ENCODE peak calls at places on chromosomes 13 and 19, in seven cellular contexts. S is GM13976; Y is stimulated activated CD4-positive, alpha-beta T cell treated with anti-CD3 and anti-CD28 coated beads, Interleukin-1b, Interleukin-23, amount 100 ng/mL, for 4 hours; T is activated CD8-positive, alpha-beta T cell treated with anti-CD3 and anti-CD28 coated beads for 36 hours; O is IMR-90; G is HTR-8/SVneo; Z is AG10803. P is an unnamed sample.

GRCh38 chr19:16456652-16457194 is 15.0 kb downstream of the EPS15L1 start:
- DNase-seq in G (no peak), Y (no peak), T (no peak), Z (no peak), O (no peak), S (no peak), P (no peak)

GRCh38 chr13:79490846-79491245 is 9.9 kb downstream of the NDFIP2 start:
- DNase-seq in T (no peak), Z (no peak), G (no peak), O (no peak), S (no peak), Y (no peak), P (no peak)

GRCh38 chr13:46154136-46154854 is 27.7 kb downstream of the LCP1 start:
- DNase-seq in Y (no peak), G (no peak), T (no peak), Z (no peak), O (no peak), S (no peak), P (no peak)

GRCh38 chr13:87089391-87089790 is 581.8 kb upstream of the SLITRK5 start:
- DNase-seq in Z (peak), T (no peak), O (peak), G (peak), S (no peak), Y (no peak), P (no peak)

GRCh38 chr13:38372818-38373217 is 23.2 kb downstream of the UFM1 start:
- DNase-seq in G (no peak), T (no peak), S (no peak), Y (no peak), O (no peak), Z (no peak), P (no peak)

GRCh38 chr13:41756198-41756885 is 204.6 kb downstream of the VWA8 start:
- DNase-seq in G (no peak), Y (no peak), T (no peak), O (no peak), S (no peak), Z (no peak), P (no peak)

GRCh38 chr19:40302224-40303011 is 17.3 kb upstream of the AKT2 start:
- DNase-seq in G (no peak), S (no peak), Z (no peak), O (no peak), Y (no peak), T (no peak), P (no peak)

GRCh38 chr19:29269641-29270040 is 56.7 kb upstream of the UQCRFS1 start:
- DNase-seq in Z (no peak), T (no peak), G (no peak), Y (no peak), S (no peak), O (no peak), P (no peak)

GRCh38 chr13:39578821-39579291 is 24.1 kb downstream of the LHFPL6 start:
- DNase-seq in S (no peak), Y (no peak), Z (no peak), O (no peak), G (no peak), T (no peak), P (no peak)

GRCh38 chr13:63942372-63942771 is 2526.7 kb upstream of the PCDH20 start:
- DNase-seq in Z (no peak), T (no peak), O (peak), S (no peak), Y (no peak), G (no peak), P (no peak)

GRCh38 chr19:16141043-16141442 is 2.4 kb upstream of the HSH2D start:
- DNase-seq in S (peak), G (no peak), T (peak), Z (no peak), Y (no peak), O (no peak), P (no peak)

GRCh38 chr19:20359933-20360720 is 193.1 kb downstream of the ZNF486 start:
- DNase-seq in O (no peak), Y (no peak), S (no peak), T (peak), Z (no peak), G (no peak), P (no peak)

GRCh38 chr19:32258167-32258566 is 87.2 kb upstream of the ZNF507 start:
- DNase-seq in Y (no peak), T (no peak), Z (no peak), O (no peak), S (no peak), G (no peak), P (no peak)

GRCh38 chr13:28494537-28494860 is 429 bp downstream of the FLT1 start:
- DNase-seq in T (peak), Y (no peak), Z (no peak), S (no peak), O (no peak), G (no peak), P (no peak)

GRCh38 chr13:23743269-23743668 is 145.9 kb downstream of the MIPEP start:
- DNase-seq in T (peak), O (no peak), G (no peak), S (peak), Y (no peak), Z (no peak), P (no peak)

GRCh38 chr13:55199132-55199531 is 1941.6 kb upstream of the PRR20A start:
- DNase-seq in G (no peak), O (no peak), Y (no peak), Z (no peak), T (no peak), S (no peak), P (no peak)

GRCh38 chr13:35600137-35600536 is 123.6 kb upstream of the MAB21L1 start:
- DNase-seq in Y (no peak), T (no peak), Z (peak), G (no peak), S (no peak), O (peak), P (no peak)

GRCh38 chr19:49954092-49954825 is 6.7 kb downstream of the SIGLEC11 start:
- DNase-seq in Y (no peak), Z (peak), O (peak), G (no peak), T (no peak), S (no peak), P (no peak)

GRCh38 chr13:73676550-73677040 is 457.6 kb downstream of the KLF12 start:
- DNase-seq in O (no peak), Z (no peak), Y (no peak), G (no peak), S (no peak), T (no peak), P (no peak)

GRCh38 chr19:1474011-1474764 is 4.8 kb downstream of the C19orf25 start:
- DNase-seq in G (no peak), Y (no peak), O (peak), S (no peak), Z (no peak), T (no peak), P (no peak)

GRCh38 chr13:38103851-38104250 is 234.3 kb upstream of the TRPC4 start:
- DNase-seq in G (no peak), T (no peak), Z (no peak), Y (no peak), S (no peak), O (no peak), P (no peak)

GRCh38 chr13:80473695-80474094 is 132.8 kb upstream of the SPRY2 start:
- DNase-seq in S (no peak), G (no peak), Z (no peak), O (peak), Y (no peak), T (no peak), P (no peak)

GRCh38 chr19:38699647-38700349 is 44.5 kb downstream of the CAPN12 start:
- DNase-seq in G (no peak), O (no peak), S (no peak), Z (no peak), Y (no peak), T (no peak), P (no peak)

GRCh38 chr19:12996542-12997094 is 1.3 kb downstream of the NFIX start:
- DNase-seq in Y (no peak), G (no peak), Z (peak), T (no peak), S (no peak), O (peak), P (no peak)

GRCh38 chr13:21933001-21933400 is 262.1 kb downstream of the FGF9 start:
- DNase-seq in Z (no peak), T (no peak), Y (no peak), S (no peak), G (no peak), O (no peak), P (no peak)

GRCh38 chr13:60009300-60010248 is 154.2 kb downstream of the DIAPH3 start:
- DNase-seq in T (no peak), G (no peak), O (no peak), Y (no peak), Z (no peak), S (no peak), P (no peak)

GRCh38 chr19:940591-941291 is 14.9 kb downstream of the ARID3A start:
- DNase-seq in G (no peak), O (peak), Z (no peak), Y (no peak), S (no peak), T (peak), P (peak)

GRCh38 chr13:38042771-38043170 is 173.2 kb upstream of the TRPC4 start:
- DNase-seq in Z (peak), Y (no peak), S (no peak), G (no peak), O (peak), T (no peak), P (no peak)

GRCh38 chr13:95644611-95645052 is at the start of gene DZIP1:
- DNase-seq in Z (peak), T (peak), O (peak), S (peak), G (peak), Y (no peak), P (peak)